ENCODE peak calls at places on chromosome 2, in five cellular contexts. S is coronary artery, I is neuronal stem cell, J is K562, D is GM12892. O is an unnamed sample.

GRCh38 chr2:62787381-62787780 is 81.9 kb downstream of the EHBP1 start:
- DNase-seq in I (peak), J (peak), D (no peak), S (no peak), O (peak)

GRCh38 chr2:95073856-95074662 is 47.5 kb downstream of the MRPS5 start:
- DNase-seq in J (no peak), D (no peak), I (no peak), S (no peak), O (no peak)

GRCh38 chr2:43075054-43075593 is 151.3 kb downstream of the ZFP36L2 start:
- DNase-seq in J (no peak), S (peak), D (no peak), I (no peak), O (no peak)

GRCh38 chr2:237500681-237501424 is 13.8 kb downstream of the MLPH start:
- DNase-seq in J (peak), S (no peak), D (no peak), I (no peak), O (no peak)

GRCh38 chr2:185628985-185629384 is 109.6 kb upstream of the FSIP2 start:
- DNase-seq in D (no peak), I (peak), S (no peak), J (no peak), O (no peak)

GRCh38 chr2:136132840-136133570 is 15.1 kb upstream of the CXCR4 start:
- DNase-seq in J (no peak), D (no peak), S (peak), I (no peak), O (no peak)

GRCh38 chr2:25159947-25160346 is 8.4 kb downstream of the POMC start:
- DNase-seq in D (no peak), S (no peak), I (no peak), J (peak), O (peak)

GRCh38 chr2:239109041-239109915 is 261.4 kb downstream of the TWIST2 start:
- DNase-seq in D (no peak), S (no peak), J (no peak), I (no peak), O (no peak)

GRCh38 chr2:240584486-240585031 is 2.0 kb upstream of the CAPN10 start:
- DNase-seq in D (no peak), S (no peak), I (no peak), J (peak), O (no peak)

GRCh38 chr2:23488584-23488983 is 103.6 kb downstream of the KLHL29 start:
- DNase-seq in D (no peak), I (no peak), S (no peak), J (no peak), O (no peak)

GRCh38 chr2:146579154-146579930 is 1265.5 kb upstream of the ACVR2A start:
- DNase-seq in D (no peak), I (no peak), S (no peak), J (no peak), O (no peak)

GRCh38 chr2:163662141-163662780 is 73.5 kb downstream of the FIGN start:
- DNase-seq in J (no peak), D (no peak), S (no peak), I (no peak), O (no peak)

GRCh38 chr2:241794250-241794823 is 14.7 kb upstream of the NEU4 start:
- DNase-seq in D (peak), J (no peak), I (no peak), S (peak), O (no peak)

GRCh38 chr2:171598713-171599319 is 76.5 kb downstream of the CYBRD1 start:
- DNase-seq in I (peak), S (no peak), D (peak), J (peak), O (peak)

GRCh38 chr2:241274127-241274526 is 41.3 kb downstream of the HDLBP start:
- DNase-seq in D (no peak), I (no peak), S (no peak), J (no peak), O (no peak)

GRCh38 chr2:231932711-231932970 is 6.4 kb upstream of the NPPC start:
- DNase-seq in S (no peak), I (no peak), J (no peak), D (no peak), O (no peak)

GRCh38 chr2:191386938-191387536 is 141.8 kb downstream of the MYO1B start:
- DNase-seq in S (no peak), J (no peak), I (no peak), D (no peak), O (no peak)

GRCh38 chr2:148194882-148195281 is 174.0 kb downstream of the MBD5 start:
- DNase-seq in I (no peak), J (no peak), D (no peak), S (no peak), O (no peak)

GRCh38 chr2:96148410-96149217 is 3.4 kb upstream of the DUSP2 start:
- DNase-seq in J (no peak), D (peak), S (peak), I (peak), O (no peak)

GRCh38 chr2:241239552-241240202 is 51.2 kb downstream of the ANO7 start:
- DNase-seq in D (no peak), I (no peak), J (no peak), S (no peak), O (no peak)

GRCh38 chr2:35365859-35366258 is 989.7 kb upstream of the CRIM1 start:
- DNase-seq in S (no peak), D (no peak), J (no peak), I (no peak), O (no peak)